ENCODE peak calls at places on chromosomes 5 and 9, in eight cellular contexts. B, I, Z, S, H, X, W and M are unnamed samples. For H3K4me1, the result is how much of the 10 kb centered on the place peaks cover.

GRCh38 chr5:160312139-160312959 is at the start of gene CCNJL:
- DNase-seq in B (peak), I (peak), Z (no peak), S (no peak), H (peak), X (peak), W (peak), M (peak)

GRCh38 chr9:107471562-107471961 is 18.0 kb downstream of the KLF4 start:
- DNase-seq in B (no peak), I (no peak), Z (no peak), S (no peak), H (no peak), X (no peak), W (no peak), M (no peak)

GRCh38 chr9:20205821-20206220 is 416.5 kb downstream of the MLLT3 start:
- DNase-seq in B (no peak), I (peak), Z (no peak), S (no peak), H (no peak), X (no peak), W (no peak), M (no peak)

GRCh38 chr5:31701642-31702041 is 62.7 kb downstream of the PDZD2 start:
- DNase-seq in B (no peak), I (no peak), Z (no peak), S (no peak), H (no peak), X (no peak), W (no peak), M (no peak)

GRCh38 chr9:32782476-32783167 is 718 bp upstream of the TMEM215 start:
- DNase-seq in B (no peak), I (no peak), Z (no peak), S (no peak), H (no peak), X (no peak), W (no peak), M (peak)

GRCh38 chr9:70534471-70534870 is 120.0 kb upstream of the KLF9 start:
- DNase-seq in B (no peak), I (peak), Z (no peak), S (no peak), H (no peak), X (no peak), W (no peak), M (no peak)

GRCh38 chr9:127283917-127284316 is 19.3 kb downstream of the GARNL3 start:
- DNase-seq in B (peak), I (peak), Z (no peak), S (peak), H (no peak), X (peak), W (peak), M (no peak)

GRCh38 chr5:110544603-110545002 is 181.9 kb downstream of the TMEM232 start:
- DNase-seq in B (no peak), I (no peak), Z (no peak), S (no peak), H (no peak), X (no peak), W (no peak), M (no peak)

GRCh38 chr5:127203818-127204217 is 86.8 kb upstream of the MEGF10 start:
- DNase-seq in B (no peak), I (peak), Z (no peak), S (no peak), H (no peak), X (no peak), W (no peak), M (no peak)

GRCh38 chr5:111934511-111934910 is 177.5 kb upstream of the NREP start:
- DNase-seq in B (no peak), I (no peak), Z (no peak), S (no peak), H (no peak), X (no peak), W (no peak), M (no peak)

GRCh38 chr9:121286973-121287721 is 19.2 kb downstream of the GSN start:
- DNase-seq in B (peak), I (peak), Z (peak), S (peak), H (peak), X (peak), W (peak), M (no peak)

GRCh38 chr5:156208271-156208670 is 118.7 kb upstream of the SGCD start:
- DNase-seq in B (no peak), I (peak), Z (no peak), S (no peak), H (no peak), X (no peak), W (no peak), M (no peak)

GRCh38 chr5:133106761-133107572 is 55.2 kb downstream of the HSPA4 start:
- DNase-seq in B (no peak), I (no peak), Z (no peak), S (no peak), H (no peak), X (no peak), W (no peak), M (no peak)

GRCh38 chr9:86099695-86100364 is 472 bp upstream of the GOLM1 start:
- DNase-seq in B (peak), I (peak), Z (no peak), S (no peak), H (peak), X (peak), W (peak), M (no peak)

GRCh38 chr5:124849774-124850173 is 103.3 kb upstream of the ZNF608 start:
- DNase-seq in B (no peak), I (no peak), Z (no peak), S (no peak), H (no peak), X (no peak), W (no peak), M (no peak)

GRCh38 chr9:88748566-88749238 is 213.7 kb downstream of the NXNL2 start:
- DNase-seq in B (no peak), I (peak), Z (no peak), S (peak), H (no peak), X (peak), W (no peak), M (peak)

GRCh38 chr5:154871732-154872131 is 13.3 kb downstream of the CNOT8 start:
- DNase-seq in B (no peak), I (no peak), Z (no peak), S (no peak), H (no peak), X (no peak), W (no peak), M (no peak)

GRCh38 chr5:34685485-34686197 is 29.5 kb downstream of the RAI14 start:
- DNase-seq in B (no peak), I (peak), Z (no peak), S (no peak), H (no peak), X (no peak), W (peak), M (no peak)

GRCh38 chr9:107548298-107549142 is 59.0 kb upstream of the KLF4 start:
- DNase-seq in B (no peak), I (peak), Z (no peak), S (no peak), H (peak), X (peak), W (peak), M (no peak)

GRCh38 chr5:10264569-10264968 is 14.5 kb downstream of the CCT5 start:
- DNase-seq in B (no peak), I (peak), Z (no peak), S (no peak), H (no peak), X (no peak), W (no peak), M (no peak)

GRCh38 chr9:27365977-27366376 is 69.0 kb upstream of the EQTN start:
- DNase-seq in B (no peak), I (no peak), Z (no peak), S (no peak), H (no peak), X (no peak), W (no peak), M (no peak)

GRCh38 chr5:92505145-92505544 is 1075.9 kb downstream of the NR2F1-AS1 start:
- DNase-seq in B (no peak), I (peak), Z (no peak), S (no peak), H (no peak), X (no peak), W (no peak), M (no peak)

GRCh38 chr5:103060414-103060954 is 59.5 kb downstream of the GIN1 start:
- DNase-seq in B (no peak), I (no peak), Z (no peak), S (no peak), H (no peak), X (no peak), W (no peak), M (no peak)

GRCh38 chr5:148387325-148387724 is 3.6 kb downstream of the FBXO38 start:
- DNase-seq in B (no peak), I (peak), Z (no peak), S (no peak), H (no peak), X (no peak), W (no peak), M (no peak)

GRCh38 chr9:107361816-107362215 is 78.7 kb downstream of the RAD23B start:
- DNase-seq in B (no peak), I (no peak), Z (no peak), S (no peak), H (no peak), X (no peak), W (no peak), M (no peak)

GRCh38 chr5:150783422-150783928 is 4.9 kb downstream of the SMIM3 start:
- DNase-seq in B (peak), I (peak), Z (peak), S (no peak), H (peak), X (no peak), W (no peak), M (no peak)

GRCh38 chr5:10724799-10725507 is 36.1 kb downstream of the DAP start:
- DNase-seq in B (peak), I (peak), Z (no peak), S (peak), H (no peak), X (no peak), W (peak), M (no peak)

GRCh38 chr9:86706391-86706790 is 240.9 kb downstream of the GAS1 start:
- DNase-seq in B (no peak), I (peak), Z (no peak), S (no peak), H (no peak), X (no peak), W (no peak), M (no peak)

GRCh38 chr9:130313103-130313858 is 47.7 kb downstream of the HMCN2 start:
- DNase-seq in B (no peak), I (no peak), Z (no peak), S (no peak), H (no peak), X (no peak), W (no peak), M (no peak)

GRCh38 chr9:5608298-5609254 is 20.3 kb upstream of the RIC1 start:
- DNase-seq in B (no peak), I (no peak), Z (no peak), S (no peak), H (no peak), X (no peak), W (no peak), M (no peak)

GRCh38 chr5:407801-408268 is 35.1 kb upstream of the EXOC3 start:
- DNase-seq in B (no peak), I (no peak), Z (no peak), S (no peak), H (peak), X (no peak), W (no peak), M (no peak)

DNA sequence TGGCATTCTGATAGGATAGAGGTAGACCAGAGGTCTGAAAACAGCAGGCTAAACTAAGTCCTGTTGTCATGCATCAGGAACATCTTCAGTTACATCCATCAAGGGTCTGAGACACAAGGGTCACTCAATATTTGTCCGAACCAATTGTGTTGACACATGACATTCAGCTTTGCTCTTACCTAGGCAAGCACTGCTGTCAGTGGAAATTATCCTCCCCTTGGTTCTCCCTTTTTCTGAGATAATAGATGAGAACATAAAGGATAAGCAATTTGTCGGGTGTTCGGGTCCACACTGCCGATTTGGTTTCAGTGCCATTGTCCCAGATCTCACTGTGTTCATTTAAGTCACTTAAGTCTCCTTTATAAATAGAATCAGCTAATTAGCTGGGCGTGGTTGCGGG is 148.3 kb upstream of the MSX2 start:
- DNase-seq in B (no peak), I (no peak), Z (no peak), S (no peak), H (no peak), X (no peak), W (no peak), M (no peak)
- TF ChIP-seq POLR2A in B (no peak), I (no peak), Z (no peak), S (no peak), H (no peak), X (no peak), W (no peak), M (no peak)

GRCh38 chr5:176530406-176530982 is 6.7 kb downstream of the RNF44 start:
- DNase-seq in B (no peak), I (no peak), Z (no peak), S (no peak), H (no peak), X (no peak), W (no peak), M (peak)
- H3K4me1 ChIP-seq in B (under half), I (under half), Z (under half), S (half or more), H (under half), X (half or more), W (under half), M (half or more)

DNA sequence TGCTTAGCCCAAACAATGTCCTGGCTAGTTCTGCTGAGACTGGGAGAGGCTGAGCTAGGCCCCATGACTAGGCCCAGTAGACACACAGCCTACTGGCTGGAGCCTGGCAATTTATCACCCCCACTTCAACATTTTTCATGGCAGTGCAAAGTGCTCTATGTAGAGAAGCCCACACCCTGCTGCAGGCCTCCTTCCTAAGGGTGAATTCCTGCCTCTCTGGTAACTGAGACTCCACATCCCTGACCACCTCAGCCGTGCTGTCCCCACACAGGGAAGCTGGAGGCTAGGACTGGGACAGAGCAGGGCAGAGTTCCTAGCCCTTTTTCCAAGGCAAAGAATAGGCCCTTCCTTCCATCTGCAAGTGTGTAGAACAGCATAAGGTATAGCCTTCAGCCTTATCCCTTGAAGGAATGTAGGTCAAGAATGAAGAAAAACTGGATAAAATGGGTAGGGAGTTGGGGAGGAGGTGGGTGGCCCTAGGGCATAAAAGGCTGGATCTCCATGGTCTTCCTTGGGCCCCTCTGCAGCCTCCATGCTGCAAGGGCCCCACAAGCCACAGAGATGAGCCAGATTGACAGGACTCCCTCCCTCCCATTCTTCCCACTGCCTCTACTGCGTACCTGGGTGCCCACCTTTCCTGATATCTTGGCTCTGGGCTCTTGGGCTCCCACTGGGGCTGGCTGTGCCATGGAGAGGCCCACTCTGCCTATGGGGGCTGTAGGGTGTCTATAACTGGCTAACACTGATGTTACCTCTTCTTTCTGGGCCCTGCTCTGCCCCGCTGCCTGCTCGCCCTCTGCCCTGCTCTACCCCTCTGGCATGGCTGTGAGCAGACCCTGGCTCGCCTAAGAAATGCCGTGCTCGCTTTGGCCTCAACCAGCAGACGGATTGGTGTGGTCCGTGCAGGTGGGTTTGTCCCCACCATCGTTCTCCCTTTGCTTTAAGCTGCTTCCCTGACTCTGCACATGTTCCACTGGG is 29.8 kb downstream of the TCF7 start:
- DNase-seq in B (no peak), I (no peak), Z (peak), S (no peak), H (no peak), X (peak), W (no peak), M (peak)
- TF ChIP-seq POLR2A in B (no peak), I (no peak), Z (no peak), S (no peak), H (no peak), X (no peak), W (no peak), M (no peak)

GRCh38 chr9:123861086-123861707 is 68.7 kb downstream of the DENND1A start:
- DNase-seq in B (no peak), I (no peak), Z (no peak), S (no peak), H (no peak), X (no peak), W (no peak), M (no peak)

GRCh38 chr9:123860603-123861002 is 69.3 kb downstream of the DENND1A start:
- DNase-seq in B (no peak), I (no peak), Z (no peak), S (no peak), H (no peak), X (no peak), W (no peak), M (no peak)

GRCh38 chr9:123865226-123865625 is 64.7 kb downstream of the DENND1A start:
- DNase-seq in B (no peak), I (no peak), Z (no peak), S (no peak), H (no peak), X (no peak), W (no peak), M (no peak)

GRCh38 chr9:123864291-123864690 is 65.6 kb downstream of the DENND1A start:
- DNase-seq in B (no peak), I (no peak), Z (no peak), S (no peak), H (no peak), X (no peak), W (no peak), M (no peak)

GRCh38 chr9:123863164-123863855 is 66.6 kb downstream of the DENND1A start:
- DNase-seq in B (no peak), I (no peak), Z (no peak), S (no peak), H (no peak), X (no peak), W (no peak), M (no peak)
- H3K4me1 ChIP-seq in B (under half), I (under half), Z (under half), S (under half), H (under half), X (under half), W (under half), M (under half)